ENCODE peak calls at places on chromosomes 16 and 17, in nine cellular contexts. One of them, this sample, is unnamed.

GRCh38 chr17:49553676-49554335 is 21.9 kb upstream of the NXPH3 start:
- DNase-seq in NCI-H510A treated with DMSO at 0.1 percent for 48 hours: no peak
- DNase-seq in NCI-H1105 treated with DMSO at 0.1 percent for 48 hours: no peak
- DNase-seq in activated CD4-positive, alpha-beta T cell treated with anti-CD3 and anti-CD28 coated beads, Interleukin-2, amount 50 U/mL, for 1 hour: no peak
- DNase-seq in HCEC 1CT: no peak
- DNase-seq in midbrain: no peak
- DNase-seq in naive B cell: no peak
- DNase-seq in stimulated activated CD4-positive, alpha-beta T cell treated with anti-CD3 and anti-CD28 coated beads, Interleukin-15, amount 100 ng/mL, for 1 hour: no peak
- DNase-seq in psoas muscle: peak
- DNase-seq in this sample: no peak

GRCh38 chr17:82702161-82702932 is 3.8 kb upstream of the RAB40B start:
- DNase-seq in NCI-H510A treated with DMSO at 0.1 percent for 48 hours: no peak
- DNase-seq in NCI-H1105 treated with DMSO at 0.1 percent for 48 hours: no peak
- DNase-seq in activated CD4-positive, alpha-beta T cell treated with anti-CD3 and anti-CD28 coated beads, Interleukin-2, amount 50 U/mL, for 1 hour: no peak
- DNase-seq in HCEC 1CT: no peak
- DNase-seq in midbrain: no peak
- DNase-seq in naive B cell: no peak
- DNase-seq in stimulated activated CD4-positive, alpha-beta T cell treated with anti-CD3 and anti-CD28 coated beads, Interleukin-15, amount 100 ng/mL, for 1 hour: no peak
- DNase-seq in psoas muscle: no peak
- DNase-seq in this sample: no peak

GRCh38 chr17:35713069-35713728 is 18.2 kb upstream of the RASL10B start:
- DNase-seq in NCI-H510A treated with DMSO at 0.1 percent for 48 hours: no peak
- DNase-seq in NCI-H1105 treated with DMSO at 0.1 percent for 48 hours: no peak
- DNase-seq in activated CD4-positive, alpha-beta T cell treated with anti-CD3 and anti-CD28 coated beads, Interleukin-2, amount 50 U/mL, for 1 hour: no peak
- DNase-seq in HCEC 1CT: peak
- DNase-seq in midbrain: peak
- DNase-seq in naive B cell: no peak
- DNase-seq in stimulated activated CD4-positive, alpha-beta T cell treated with anti-CD3 and anti-CD28 coated beads, Interleukin-15, amount 100 ng/mL, for 1 hour: no peak
- DNase-seq in psoas muscle: no peak
- DNase-seq in this sample: peak

GRCh38 chr16:81429045-81429521 is 15.5 kb upstream of the CMIP start:
- DNase-seq in NCI-H510A treated with DMSO at 0.1 percent for 48 hours: no peak
- DNase-seq in NCI-H1105 treated with DMSO at 0.1 percent for 48 hours: no peak
- DNase-seq in activated CD4-positive, alpha-beta T cell treated with anti-CD3 and anti-CD28 coated beads, Interleukin-2, amount 50 U/mL, for 1 hour: no peak
- DNase-seq in HCEC 1CT: peak
- DNase-seq in midbrain: peak
- DNase-seq in naive B cell: peak
- DNase-seq in stimulated activated CD4-positive, alpha-beta T cell treated with anti-CD3 and anti-CD28 coated beads, Interleukin-15, amount 100 ng/mL, for 1 hour: no peak
- DNase-seq in psoas muscle: no peak
- DNase-seq in this sample: no peak

GRCh38 chr17:5422505-5422904 is 2.5 kb downstream of the RPAIN start:
- DNase-seq in NCI-H510A treated with DMSO at 0.1 percent for 48 hours: no peak
- DNase-seq in NCI-H1105 treated with DMSO at 0.1 percent for 48 hours: no peak
- DNase-seq in activated CD4-positive, alpha-beta T cell treated with anti-CD3 and anti-CD28 coated beads, Interleukin-2, amount 50 U/mL, for 1 hour: no peak
- DNase-seq in HCEC 1CT: peak
- DNase-seq in midbrain: no peak
- DNase-seq in naive B cell: no peak
- DNase-seq in stimulated activated CD4-positive, alpha-beta T cell treated with anti-CD3 and anti-CD28 coated beads, Interleukin-15, amount 100 ng/mL, for 1 hour: no peak
- DNase-seq in psoas muscle: no peak
- DNase-seq in this sample: peak

GRCh38 chr16:27611340-27611739 is 61.4 kb downstream of the KATNIP start:
- DNase-seq in NCI-H510A treated with DMSO at 0.1 percent for 48 hours: no peak
- DNase-seq in NCI-H1105 treated with DMSO at 0.1 percent for 48 hours: no peak
- DNase-seq in activated CD4-positive, alpha-beta T cell treated with anti-CD3 and anti-CD28 coated beads, Interleukin-2, amount 50 U/mL, for 1 hour: no peak
- DNase-seq in HCEC 1CT: no peak
- DNase-seq in midbrain: no peak
- DNase-seq in naive B cell: no peak
- DNase-seq in stimulated activated CD4-positive, alpha-beta T cell treated with anti-CD3 and anti-CD28 coated beads, Interleukin-15, amount 100 ng/mL, for 1 hour: no peak
- DNase-seq in psoas muscle: no peak
- DNase-seq in this sample: no peak

GRCh38 chr17:79769596-79770520 is 8.1 kb upstream of the CBX2 start:
- DNase-seq in NCI-H510A treated with DMSO at 0.1 percent for 48 hours: no peak
- DNase-seq in NCI-H1105 treated with DMSO at 0.1 percent for 48 hours: no peak
- DNase-seq in activated CD4-positive, alpha-beta T cell treated with anti-CD3 and anti-CD28 coated beads, Interleukin-2, amount 50 U/mL, for 1 hour: no peak
- DNase-seq in HCEC 1CT: no peak
- DNase-seq in midbrain: no peak
- DNase-seq in naive B cell: no peak
- DNase-seq in stimulated activated CD4-positive, alpha-beta T cell treated with anti-CD3 and anti-CD28 coated beads, Interleukin-15, amount 100 ng/mL, for 1 hour: no peak
- DNase-seq in psoas muscle: no peak
- DNase-seq in this sample: no peak

GRCh38 chr17:49067163-49067562 is 65.4 kb upstream of the B4GALNT2 start:
- DNase-seq in NCI-H510A treated with DMSO at 0.1 percent for 48 hours: no peak
- DNase-seq in NCI-H1105 treated with DMSO at 0.1 percent for 48 hours: no peak
- DNase-seq in activated CD4-positive, alpha-beta T cell treated with anti-CD3 and anti-CD28 coated beads, Interleukin-2, amount 50 U/mL, for 1 hour: no peak
- DNase-seq in HCEC 1CT: no peak
- DNase-seq in midbrain: no peak
- DNase-seq in naive B cell: no peak
- DNase-seq in stimulated activated CD4-positive, alpha-beta T cell treated with anti-CD3 and anti-CD28 coated beads, Interleukin-15, amount 100 ng/mL, for 1 hour: no peak
- DNase-seq in psoas muscle: no peak
- DNase-seq in this sample: no peak

This sample was measured in AG04449.